ENCODE peak calls at places on chromosomes 13 and 19, in four cellular contexts. M, W, H and K are unnamed samples.

GRCh38 chr19:18292810-18293641 is 11.6 kb upstream of the JUND start:
- DNase-seq in H (no peak), W (no peak), M (peak), K (no peak)

GRCh38 chr19:41528106-41528505 is 47.9 kb upstream of the CEACAM21 start:
- DNase-seq in H (no peak), M (peak), W (no peak), K (no peak)

GRCh38 chr19:4707322-4707721 is 16.3 kb downstream of the DPP9 start:
- DNase-seq in M (no peak), H (no peak), W (no peak), K (no peak)

GRCh38 chr13:52348983-52349780 is 56.8 kb downstream of the THSD1 start:
- DNase-seq in W (no peak), H (no peak), M (no peak), K (no peak)

GRCh38 chr19:3057275-3057714 is 5.0 kb downstream of the TLE5 start:
- DNase-seq in M (no peak), H (no peak), W (no peak), K (no peak)

GRCh38 chr13:30915691-30916541 is 9.8 kb downstream of the MEDAG start:
- DNase-seq in M (no peak), W (no peak), H (no peak), K (no peak)

GRCh38 chr19:55158848-55159793 is 1.6 kb upstream of the TNNI3 start:
- DNase-seq in M (no peak), W (no peak), H (no peak), K (no peak)

GRCh38 chr13:39586142-39586541 is 16.9 kb downstream of the LHFPL6 start:
- DNase-seq in H (no peak), W (no peak), M (no peak), K (no peak)

GRCh38 chr13:113458218-113459065 is 5.2 kb upstream of the ADPRHL1 start:
- DNase-seq in M (no peak), W (no peak), H (no peak), K (no peak)

GRCh38 chr13:107216046-107216715 is 648.2 kb upstream of the ARGLU1 start:
- DNase-seq in H (no peak), W (no peak), M (no peak), K (no peak)

GRCh38 chr13:75505327-75505726 is 23.4 kb upstream of the TBC1D4 start:
- DNase-seq in W (no peak), H (no peak), M (peak), K (no peak)

GRCh38 chr13:46578590-46578975 is 25.6 kb downstream of the LRCH1 start:
- DNase-seq in W (no peak), M (no peak), H (no peak), K (no peak)

GRCh38 chr19:50713556-50714236 is 5.9 kb downstream of the SHANK1 start:
- DNase-seq in H (no peak), W (no peak), M (no peak), K (no peak)

GRCh38 chr13:40502236-40502635 is 164.2 kb downstream of the FOXO1 start:
- DNase-seq in H (no peak), W (no peak), M (no peak), K (no peak)

GRCh38 chr13:111883571-111884343 is 183.2 kb upstream of the SOX1 start:
- DNase-seq in M (no peak), W (no peak), H (no peak), K (no peak)

GRCh38 chr13:80132741-80133601 is 208.0 kb downstream of the SPRY2 start:
- DNase-seq in H (no peak), M (no peak), W (peak), K (no peak)

GRCh38 chr13:112917731-112918130 is 51.3 kb upstream of the MCF2L start:
- DNase-seq in M (no peak), H (no peak), W (no peak), K (no peak)

GRCh38 chr13:32726374-32727037 is 140.3 kb downstream of the PDS5B start:
- DNase-seq in W (no peak), M (peak), H (no peak), K (no peak)

GRCh38 chr13:111385182-111385857 is 64.9 kb downstream of the TEX29 start:
- DNase-seq in W (no peak), H (no peak), M (no peak), K (peak)

GRCh38 chr13:45659536-45659935 is 42.6 kb upstream of the CBY2 start:
- DNase-seq in W (no peak), H (no peak), M (no peak), K (no peak)

GRCh38 chr13:87674143-87674772 is 3.1 kb downstream of the SLITRK5 start:
- DNase-seq in M (no peak), W (no peak), H (no peak), K (no peak)